ENCODE peak calls at places on chromosomes 11 and 22, in eight cellular contexts. Z is Karpas-422; R is uterus; T is pancreas; M is tibial nerve; S is fibroblast of lung; P is stomach; L is effector memory CD4-positive, alpha-beta T cell. K is an unnamed sample. For H3K9me3, the result is how much of the 10 kb centered on the place peaks cover.

GRCh38 chr11:129766858-129767604 is 48.6 kb upstream of the TMEM45B start:
- DNase-seq in Z (peak), R (no peak), T (no peak), M (no peak), S (peak), P (peak), L (no peak), K (no peak)

GRCh38 chr11:11450744-11451362 is 97.8 kb upstream of the CSNK2A3 start:
- DNase-seq in Z (no peak), R (no peak), T (no peak), M (no peak), S (no peak), P (no peak), L (no peak), K (no peak)

GRCh38 chr22:38327805-38328204 is 10.6 kb upstream of the CSNK1E start:
- DNase-seq in Z (no peak), R (no peak), T (no peak), M (no peak), S (peak), P (no peak), L (no peak), K (no peak)

GRCh38 chr11:121048464-121049233 is 24.7 kb downstream of the TBCEL start:
- DNase-seq in Z (no peak), R (no peak), T (no peak), M (no peak), S (no peak), P (no peak), L (no peak), K (no peak)

GRCh38 chr11:59660621-59661020 is 8.2 kb downstream of the PATL1 start:
- DNase-seq in Z (no peak), R (no peak), T (no peak), M (no peak), S (no peak), P (no peak), L (no peak), K (no peak)

GRCh38 chr11:116099541-116099940 is 595.3 kb upstream of the CADM1 start:
- DNase-seq in Z (no peak), R (no peak), T (no peak), M (no peak), S (no peak), P (no peak), L (no peak), K (no peak)

GRCh38 chr11:119479685-119480275 is 56.8 kb upstream of the THY1 start:
- DNase-seq in Z (no peak), R (no peak), T (peak), M (no peak), S (peak), P (no peak), L (no peak), K (no peak)

GRCh38 chr11:74090701-74091100 is 80.1 kb downstream of the C2CD3 start:
- DNase-seq in Z (no peak), R (no peak), T (no peak), M (no peak), S (peak), P (no peak), L (no peak), K (no peak)

GRCh38 chr11:12201016-12201985 is 90.9 kb downstream of the MICAL2 start:
- DNase-seq in Z (no peak), R (peak), T (no peak), M (no peak), S (peak), P (no peak), L (no peak), K (no peak)

GRCh38 chr11:134470238-134470637 is 58.2 kb upstream of the B3GAT1 start:
- DNase-seq in Z (no peak), R (no peak), T (no peak), M (no peak), S (no peak), P (no peak), L (no peak), K (no peak)

GRCh38 chr11:134471341-134472187 is 59.5 kb upstream of the B3GAT1 start:
- DNase-seq in Z (no peak), R (no peak), T (no peak), M (no peak), S (no peak), P (no peak), L (no peak), K (no peak)

GRCh38 chr11:134468796-134469195 is 56.8 kb upstream of the B3GAT1 start:
- DNase-seq in Z (no peak), R (no peak), T (no peak), M (no peak), S (no peak), P (peak), L (no peak), K (no peak)

GRCh38 chr11:134468081-134468668 is 56.1 kb upstream of the B3GAT1 start:
- DNase-seq in Z (no peak), R (no peak), T (no peak), M (no peak), S (no peak), P (no peak), L (no peak), K (no peak)

GRCh38 chr11:134469627-134470026 is 57.6 kb upstream of the B3GAT1 start:
- DNase-seq in Z (peak), R (no peak), T (no peak), M (no peak), S (no peak), P (no peak), L (no peak), K (no peak)
- H3K9me3 ChIP-seq in Z (under half), R (under half), T (under half), M (under half), S (under half), P (under half), L (under half), K (under half)

GRCh38 chr11:1241706-1242105 is 18.8 kb downstream of the MUC5B start:
- DNase-seq in Z (no peak), R (no peak), T (no peak), M (no peak), S (no peak), P (no peak), L (no peak), K (no peak)
- H3K9me3 ChIP-seq in Z (under half), R (under half), T (under half), M (under half), S (under half), P (under half), L (under half), K (under half)

DNA sequence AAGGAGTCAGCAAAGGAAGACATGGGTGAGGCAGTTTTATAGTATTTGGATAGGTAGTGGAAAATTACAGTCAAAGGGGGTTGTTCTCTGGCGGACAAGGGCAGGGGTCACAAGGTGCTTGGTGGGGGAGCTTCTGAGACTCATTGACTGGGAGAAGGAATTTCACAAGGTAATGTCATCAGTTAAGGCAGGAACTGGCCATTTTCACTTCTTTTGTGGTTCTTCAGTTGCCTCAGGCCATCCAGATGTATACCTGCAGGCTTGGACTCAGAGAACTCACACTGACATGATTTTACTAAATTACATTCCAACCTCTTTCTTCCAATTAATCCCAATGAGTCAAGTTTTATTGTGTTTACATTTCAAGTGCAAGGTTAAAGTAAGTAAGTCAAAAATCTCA is 240.5 kb upstream of the API5 start:
- DNase-seq in Z (no peak), R (no peak), T (no peak), M (no peak), S (no peak), P (no peak), L (no peak), K (no peak)
- H3K9me3 ChIP-seq in Z (under half), R (under half), T (under half), M (under half), S (under half), P (under half), L (under half), K (under half)

DNA sequence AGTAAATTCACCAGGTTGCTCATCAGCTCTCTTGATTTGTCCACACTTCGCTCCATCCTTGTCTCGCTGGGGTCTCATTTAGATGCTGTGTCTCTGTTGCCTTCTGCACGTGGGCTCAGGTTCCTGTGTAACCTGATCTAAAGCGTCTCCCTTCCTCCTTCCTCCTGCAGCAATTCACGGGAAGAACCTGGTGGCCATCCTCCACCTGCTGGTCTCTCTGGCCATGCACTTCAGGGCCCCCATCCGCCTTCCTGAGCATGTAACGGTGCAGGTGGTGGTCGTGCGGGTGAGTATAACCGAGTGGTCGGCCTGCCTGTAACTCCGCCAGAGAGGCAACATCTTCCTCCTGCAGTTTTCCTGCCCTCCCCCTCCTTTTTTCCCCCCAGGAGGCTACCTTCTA is 48.0 kb upstream of the PARVG start:
- DNase-seq in Z (no peak), R (no peak), T (peak), M (no peak), S (no peak), P (no peak), L (no peak), K (no peak)
- H3K9me3 ChIP-seq in Z (under half), R (under half), T (under half), M (under half), S (under half), P (under half), L (under half), K (under half)

GRCh38 chr11:31981457-31981856 is 109.4 kb upstream of the RCN1 start:
- DNase-seq in Z (no peak), R (no peak), T (no peak), M (no peak), S (no peak), P (no peak), L (no peak), K (no peak)

GRCh38 chr11:31986201-31986889 is 104.5 kb upstream of the RCN1 start:
- DNase-seq in Z (no peak), R (no peak), T (no peak), M (no peak), S (no peak), P (no peak), L (no peak), K (no peak)

DNA sequence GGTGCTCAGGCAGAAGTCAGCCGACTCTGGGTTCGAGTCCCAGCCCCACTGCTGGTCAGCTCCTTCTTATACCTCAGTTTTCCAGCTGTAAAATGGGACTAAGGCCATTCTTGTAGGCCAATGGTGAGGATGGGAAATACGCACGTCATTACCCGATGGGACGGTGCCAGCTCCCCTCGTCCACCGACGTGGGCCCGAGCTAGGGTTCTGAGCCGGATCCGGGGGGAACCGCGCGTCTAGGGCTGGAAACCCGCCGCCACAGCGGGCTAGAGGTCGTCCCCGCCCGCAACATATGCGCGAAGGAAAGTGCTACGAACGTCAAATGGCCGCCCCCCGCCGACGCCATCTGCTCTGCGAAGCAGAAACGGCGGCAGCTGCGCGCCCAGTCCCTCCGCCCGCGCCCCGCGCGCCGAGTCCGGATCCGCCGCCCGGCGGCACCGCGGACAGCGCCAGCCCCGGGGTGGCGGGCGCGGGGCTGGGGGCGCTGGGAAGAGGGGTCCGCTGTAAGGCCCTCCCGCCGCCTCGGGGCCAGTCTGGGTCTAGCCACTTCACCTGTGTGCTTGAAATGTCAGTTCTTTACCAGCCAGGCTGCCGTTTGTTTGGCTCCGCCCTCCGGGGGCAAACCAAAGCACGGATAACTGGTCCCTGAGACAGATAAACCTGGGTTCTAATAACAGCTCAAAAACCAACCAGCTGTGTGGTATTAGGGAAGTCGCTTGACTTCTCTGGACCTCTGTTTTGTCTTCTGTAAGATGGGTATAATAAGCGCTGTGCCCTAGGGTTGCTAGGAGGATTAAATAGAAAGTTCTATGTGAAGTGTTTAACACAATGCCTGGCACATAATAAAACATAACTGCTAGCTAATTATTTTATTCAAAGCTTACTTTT is 103.5 kb upstream of the RCN1 start:
- DNase-seq in Z (no peak), R (no peak), T (peak), M (no peak), S (no peak), P (no peak), L (no peak), K (no peak)
- H3K9me3 ChIP-seq in Z (under half), R (under half), T (under half), M (under half), S (under half), P (under half), L (under half), K (under half)

DNA sequence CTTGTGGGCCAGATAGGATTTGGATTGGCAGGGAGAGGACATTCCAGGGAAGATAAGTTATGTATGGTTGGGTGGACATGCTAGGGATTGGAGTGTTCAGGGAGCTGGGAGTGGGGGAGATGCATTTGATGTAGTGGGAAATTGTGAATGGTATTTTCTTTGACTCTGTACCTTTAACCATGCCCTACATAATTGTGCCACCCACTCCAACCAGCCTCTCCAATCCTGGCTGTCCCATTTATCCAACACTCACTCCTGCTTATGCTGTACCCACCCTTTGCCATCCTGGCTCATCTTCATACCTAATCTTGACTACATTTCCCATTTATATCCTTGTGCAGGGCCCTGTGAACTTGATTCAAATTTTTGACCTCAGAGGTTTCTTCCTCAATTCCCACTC is 172.6 kb downstream of the RRAS2 start:
- DNase-seq in Z (no peak), R (no peak), T (no peak), M (no peak), S (no peak), P (no peak), L (no peak), K (no peak)
- H3K9me3 ChIP-seq in Z (under half), R (under half), T (under half), M (under half), S (under half), P (under half), L (under half), K (under half)

DNA sequence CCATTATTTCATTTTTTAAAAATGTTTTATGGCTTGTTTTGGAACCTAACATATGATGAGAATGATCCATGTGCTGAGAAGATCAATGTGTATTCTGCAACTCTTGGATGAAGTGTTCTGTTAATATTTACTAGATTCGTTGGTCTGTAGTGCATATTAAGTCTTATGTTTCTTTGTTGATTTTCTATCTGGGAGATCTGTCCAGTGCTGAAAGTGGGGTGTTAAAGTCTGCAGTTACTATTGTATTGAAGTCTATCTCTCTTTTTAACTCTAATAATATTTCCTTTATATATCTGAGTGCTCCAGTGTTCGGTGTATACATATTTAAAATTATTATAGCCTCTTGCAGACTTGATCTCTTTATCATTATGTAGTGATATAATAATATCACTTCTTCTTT is 11.9 kb downstream of the PATE3 start:
- DNase-seq in Z (no peak), R (no peak), T (no peak), M (no peak), S (no peak), P (no peak), L (no peak), K (no peak)
- H3K9me3 ChIP-seq in Z (under half), R (under half), T (under half), M (under half), S (under half), P (under half), L (under half), K (under half)

K was measured in T-helper 17 cell.